ENCODE peak calls at places on chromosomes 4 and X, in four cellular contexts. One of them, this sample, is unnamed.

GRCh38 chr4:108171541-108172230 is 3.0 kb upstream of the LEF1 start:
- DNase-seq in mesothelial cell of epicardium: peak; percentile 30
- DNase-seq in stromal cell of bone marrow: no peak
- DNase-seq in glomerular endothelial cell: no peak
- DNase-seq in this sample: no peak

GRCh38 chr4:73917081-73917501 is 47.9 kb downstream of the CXCL1 start:
- DNase-seq in glomerular endothelial cell: no peak
- DNase-seq in mesothelial cell of epicardium: no peak
- DNase-seq in stromal cell of bone marrow: peak; percentile 89
- DNase-seq in this sample: peak; percentile 84

GRCh38 chrX:34778961-34779360 is 121.9 kb upstream of the TMEM47 start:
- DNase-seq in stromal cell of bone marrow: peak; percentile 70
- DNase-seq in glomerular endothelial cell: no peak
- DNase-seq in mesothelial cell of epicardium: no peak
- DNase-seq in this sample: peak; percentile 65

GRCh38 chrX:101029665-101030064 is 22.2 kb downstream of the TRMT2B start:
- DNase-seq in stromal cell of bone marrow: no peak
- DNase-seq in mesothelial cell of epicardium: no peak
- DNase-seq in glomerular endothelial cell: no peak
- DNase-seq in this sample: no peak

GRCh38 chr4:105057370-105058096 is 89.1 kb upstream of the TET2 start:
- DNase-seq in glomerular endothelial cell: no peak
- DNase-seq in mesothelial cell of epicardium: no peak
- DNase-seq in stromal cell of bone marrow: no peak
- DNase-seq in this sample: no peak

GRCh38 chrX:103831342-103831802 is 685 bp downstream of the RAB9B start:
- DNase-seq in mesothelial cell of epicardium: no peak
- DNase-seq in glomerular endothelial cell: no peak
- DNase-seq in stromal cell of bone marrow: no peak
- DNase-seq in this sample: no peak

GRCh38 chrX:8939344-8939743 is 94.6 kb downstream of the FAM9B start:
- DNase-seq in glomerular endothelial cell: no peak
- DNase-seq in mesothelial cell of epicardium: no peak
- DNase-seq in stromal cell of bone marrow: no peak
- DNase-seq in this sample: no peak

GRCh38 chr4:87530868-87531267 is 1.7 kb upstream of the SPARCL1 start:
- DNase-seq in glomerular endothelial cell: no peak
- DNase-seq in mesothelial cell of epicardium: no peak
- DNase-seq in stromal cell of bone marrow: peak; percentile 57
- DNase-seq in this sample: no peak

GRCh38 chrX:30973784-30974427 is 84.9 kb upstream of the TAB3 start:
- DNase-seq in glomerular endothelial cell: no peak
- DNase-seq in mesothelial cell of epicardium: no peak
- DNase-seq in stromal cell of bone marrow: no peak
- DNase-seq in this sample: no peak

GRCh38 chr4:39274503-39274902 is 91.7 kb downstream of the RFC1 start:
- DNase-seq in mesothelial cell of epicardium: no peak
- DNase-seq in stromal cell of bone marrow: no peak
- DNase-seq in glomerular endothelial cell: no peak
- DNase-seq in this sample: no peak

GRCh38 chrX:39532761-39533160 is 565.0 kb downstream of the BCOR start:
- DNase-seq in glomerular endothelial cell: no peak
- DNase-seq in mesothelial cell of epicardium: no peak
- DNase-seq in stromal cell of bone marrow: no peak
- DNase-seq in this sample: no peak

GRCh38 chrX:85052636-85053343 is 49.1 kb downstream of the APOOL start:
- DNase-seq in glomerular endothelial cell: peak; percentile 14
- DNase-seq in stromal cell of bone marrow: peak; percentile 69
- DNase-seq in mesothelial cell of epicardium: no peak
- DNase-seq in this sample: peak; percentile 58

GRCh38 chrX:8868070-8868795 is 67.0 kb upstream of the FAM9A start:
- DNase-seq in glomerular endothelial cell: no peak
- DNase-seq in stromal cell of bone marrow: no peak
- DNase-seq in mesothelial cell of epicardium: no peak
- DNase-seq in this sample: peak; percentile 74

GRCh38 chrX:120568047-120568446 is 7.3 kb upstream of the CUL4B start:
- DNase-seq in stromal cell of bone marrow: no peak
- DNase-seq in mesothelial cell of epicardium: no peak
- DNase-seq in glomerular endothelial cell: no peak
- DNase-seq in this sample: no peak